ENCODE peak calls at places on chromosomes 7 and 10, in five cellular contexts. One of them, this sample, is unnamed. For H3K9me3 and H3K36me3, the result is how much of the 10 kb centered on the place peaks cover.

GRCh38 chr7:27196287-27196739 is 3.6 kb downstream of the HOXA13 start:
- DNase-seq in adipocyte: peak
- DNase-seq in PC-9: peak
- DNase-seq in ovary: peak
- DNase-seq in WERI-Rb-1: peak
- DNase-seq in this sample: peak

GRCh38 chr10:65602182-65602865 is 1323.5 kb upstream of the LRRTM3 start:
- DNase-seq in adipocyte: no peak
- DNase-seq in PC-9: no peak
- DNase-seq in ovary: no peak
- DNase-seq in WERI-Rb-1: no peak
- DNase-seq in this sample: no peak

GRCh38 chr7:158759245-158759614 is 54.6 kb upstream of the NCAPG2 start:
- DNase-seq in adipocyte: no peak
- DNase-seq in PC-9: no peak
- DNase-seq in ovary: no peak
- DNase-seq in WERI-Rb-1: no peak
- DNase-seq in this sample: no peak

GRCh38 chr10:103852189-103852711 is 3.1 kb downstream of the SH3PXD2A start:
- DNase-seq in adipocyte: no peak
- DNase-seq in PC-9: no peak
- DNase-seq in ovary: peak
- DNase-seq in WERI-Rb-1: no peak
- DNase-seq in this sample: peak

GRCh38 chr7:41201021-41201420 is 501.9 kb downstream of the INHBA start:
- DNase-seq in adipocyte: no peak
- DNase-seq in PC-9: no peak
- DNase-seq in ovary: no peak
- DNase-seq in WERI-Rb-1: no peak
- DNase-seq in this sample: no peak

GRCh38 chr7:128840326-128841170 is 10.3 kb downstream of the FLNC start:
- DNase-seq in adipocyte: no peak
- DNase-seq in PC-9: no peak
- DNase-seq in ovary: no peak
- DNase-seq in WERI-Rb-1: no peak
- DNase-seq in this sample: no peak

GRCh38 chr7:15407910-15408309 is 153.9 kb downstream of the AGMO start:
- DNase-seq in adipocyte: no peak
- DNase-seq in PC-9: no peak
- DNase-seq in ovary: no peak
- DNase-seq in WERI-Rb-1: no peak
- DNase-seq in this sample: no peak

GRCh38 chr7:128235469-128235868 is 5.6 kb upstream of the LEP start:
- DNase-seq in adipocyte: no peak
- DNase-seq in PC-9: no peak
- DNase-seq in ovary: no peak
- DNase-seq in WERI-Rb-1: no peak
- DNase-seq in this sample: no peak

GRCh38 chr7:47147213-47147631 is 434.7 kb downstream of the TNS3 start:
- DNase-seq in adipocyte: no peak
- DNase-seq in PC-9: no peak
- DNase-seq in ovary: no peak
- DNase-seq in WERI-Rb-1: no peak
- DNase-seq in this sample: no peak

GRCh38 chr10:62763155-62763554 is 41.4 kb upstream of the ADO start:
- DNase-seq in adipocyte: no peak
- DNase-seq in PC-9: no peak
- DNase-seq in ovary: no peak
- DNase-seq in WERI-Rb-1: no peak
- DNase-seq in this sample: no peak

GRCh38 chr10:54837479-54837878 is 36.4 kb upstream of the PCDH15 start:
- DNase-seq in adipocyte: no peak
- DNase-seq in PC-9: no peak
- DNase-seq in ovary: no peak
- DNase-seq in WERI-Rb-1: no peak
- DNase-seq in this sample: no peak

GRCh38 chr7:81802251-81802650 is 32.4 kb upstream of the HGF start:
- DNase-seq in adipocyte: no peak
- DNase-seq in PC-9: no peak
- DNase-seq in ovary: no peak
- DNase-seq in WERI-Rb-1: no peak
- DNase-seq in this sample: no peak

GRCh38 chr7:3240826-3241430 is 60.1 kb upstream of the SDK1 start:
- DNase-seq in adipocyte: no peak
- DNase-seq in PC-9: no peak
- DNase-seq in ovary: no peak
- DNase-seq in WERI-Rb-1: no peak
- DNase-seq in this sample: no peak

GRCh38 chr10:63437334-63437949 is 28.3 kb downstream of the JMJD1C start:
- DNase-seq in adipocyte: no peak
- DNase-seq in PC-9: no peak
- DNase-seq in ovary: no peak
- DNase-seq in WERI-Rb-1: no peak
- DNase-seq in this sample: no peak

GRCh38 chr10:115073796-115074195 is 19.4 kb upstream of the ATRNL1 start:
- DNase-seq in adipocyte: no peak
- DNase-seq in PC-9: no peak
- DNase-seq in ovary: no peak
- DNase-seq in WERI-Rb-1: no peak
- DNase-seq in this sample: no peak

GRCh38 chr7:141562036-141562435 is 10.8 kb downstream of the AGK start:
- DNase-seq in adipocyte: no peak
- DNase-seq in PC-9: no peak
- DNase-seq in ovary: no peak
- DNase-seq in WERI-Rb-1: no peak
- DNase-seq in this sample: no peak

GRCh38 chr10:22271786-22272185 is 44.4 kb upstream of the COMMD3 start:
- DNase-seq in adipocyte: no peak
- DNase-seq in PC-9: no peak
- DNase-seq in ovary: no peak
- DNase-seq in WERI-Rb-1: no peak
- DNase-seq in this sample: no peak

GRCh38 chr7:81162771-81163525 is 244.1 kb upstream of the SEMA3C start:
- DNase-seq in adipocyte: no peak
- DNase-seq in PC-9: no peak
- DNase-seq in ovary: no peak
- DNase-seq in WERI-Rb-1: no peak
- DNase-seq in this sample: peak

GRCh38 chr7:151251328-151251925 is 2.9 kb upstream of the SMARCD3 start:
- DNase-seq in adipocyte: no peak
- DNase-seq in PC-9: peak
- DNase-seq in ovary: peak
- DNase-seq in WERI-Rb-1: peak
- DNase-seq in this sample: peak

GRCh38 chr10:91745086-91745831 is 53.0 kb upstream of the TNKS2 start:
- DNase-seq in adipocyte: no peak
- DNase-seq in PC-9: peak
- DNase-seq in ovary: no peak
- DNase-seq in WERI-Rb-1: peak
- DNase-seq in this sample: no peak

GRCh38 chr10:91162050-91162494 is 58.4 kb upstream of the PCGF5 start:
- DNase-seq in adipocyte: peak
- DNase-seq in PC-9: peak
- DNase-seq in ovary: no peak
- DNase-seq in WERI-Rb-1: no peak
- DNase-seq in this sample: peak

GRCh38 chr10:44893604-44894468 is 17.3 kb upstream of the TMEM72 start:
- DNase-seq in adipocyte: no peak
- DNase-seq in PC-9: no peak
- DNase-seq in ovary: no peak
- DNase-seq in WERI-Rb-1: no peak
- DNase-seq in this sample: no peak

GRCh38 chr10:44894691-44895090 is 16.4 kb upstream of the TMEM72 start:
- DNase-seq in adipocyte: no peak
- DNase-seq in PC-9: no peak
- DNase-seq in ovary: no peak
- DNase-seq in WERI-Rb-1: no peak
- DNase-seq in this sample: no peak

GRCh38 chr10:44897049-44897448 is 14.1 kb upstream of the TMEM72 start:
- DNase-seq in adipocyte: no peak
- DNase-seq in PC-9: no peak
- DNase-seq in ovary: no peak
- DNase-seq in WERI-Rb-1: no peak
- DNase-seq in this sample: no peak

GRCh38 chr10:44898665-44899064 is 12.5 kb upstream of the TMEM72 start:
- DNase-seq in adipocyte: no peak
- DNase-seq in PC-9: no peak
- DNase-seq in ovary: no peak
- DNase-seq in WERI-Rb-1: no peak
- DNase-seq in this sample: no peak

DNA sequence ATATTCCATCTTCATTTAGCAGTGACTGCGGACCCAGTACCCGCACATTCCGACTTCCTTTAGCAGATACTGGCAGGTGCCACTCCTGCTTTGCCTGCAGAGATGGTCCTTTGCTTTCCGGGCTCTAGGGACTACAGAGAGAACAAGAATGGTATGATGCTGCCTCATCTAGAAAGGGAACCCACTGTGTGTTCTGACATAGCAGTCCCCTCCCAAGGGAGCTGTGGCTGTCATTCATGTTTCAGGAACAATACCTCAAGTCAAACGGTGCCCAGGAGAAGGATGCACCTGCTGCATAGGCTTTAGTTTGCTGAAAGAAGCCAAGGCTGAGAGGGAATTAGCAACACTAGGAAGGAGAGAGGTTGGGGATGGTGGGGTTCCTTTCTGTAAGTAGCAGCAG is 15.9 kb upstream of the TMEM72 start:
- DNase-seq in adipocyte: no peak
- DNase-seq in PC-9: no peak
- DNase-seq in ovary: no peak
- DNase-seq in WERI-Rb-1: peak
- DNase-seq in this sample: no peak
- H3K4me3 ChIP-seq in adipocyte: no peak
- H3K4me3 ChIP-seq in PC-9: no peak
- H3K4me3 ChIP-seq in ovary: no peak
- H3K4me3 ChIP-seq in WERI-Rb-1: no peak
- H3K4me3 ChIP-seq in this sample: no peak

GRCh38 chr7:157547611-157548010 is 210.8 kb downstream of the DNAJB6 start:
- DNase-seq in adipocyte: no peak
- DNase-seq in PC-9: no peak
- DNase-seq in ovary: peak
- DNase-seq in WERI-Rb-1: peak
- DNase-seq in this sample: no peak
- H3K9me3 ChIP-seq in adipocyte: under half
- H3K9me3 ChIP-seq in PC-9: under half
- H3K9me3 ChIP-seq in ovary: under half
- H3K9me3 ChIP-seq in WERI-Rb-1: under half
- H3K9me3 ChIP-seq in this sample: under half

GRCh38 chr10:79427965-79428364 is 17.5 kb downstream of the ZCCHC24 start:
- DNase-seq in adipocyte: no peak
- DNase-seq in PC-9: no peak
- DNase-seq in ovary: no peak
- DNase-seq in WERI-Rb-1: no peak
- DNase-seq in this sample: no peak
- H3K36me3 ChIP-seq in adipocyte: half or more
- H3K36me3 ChIP-seq in PC-9: under half
- H3K36me3 ChIP-seq in ovary: under half
- H3K36me3 ChIP-seq in WERI-Rb-1: under half
- H3K36me3 ChIP-seq in this sample: under half

DNA sequence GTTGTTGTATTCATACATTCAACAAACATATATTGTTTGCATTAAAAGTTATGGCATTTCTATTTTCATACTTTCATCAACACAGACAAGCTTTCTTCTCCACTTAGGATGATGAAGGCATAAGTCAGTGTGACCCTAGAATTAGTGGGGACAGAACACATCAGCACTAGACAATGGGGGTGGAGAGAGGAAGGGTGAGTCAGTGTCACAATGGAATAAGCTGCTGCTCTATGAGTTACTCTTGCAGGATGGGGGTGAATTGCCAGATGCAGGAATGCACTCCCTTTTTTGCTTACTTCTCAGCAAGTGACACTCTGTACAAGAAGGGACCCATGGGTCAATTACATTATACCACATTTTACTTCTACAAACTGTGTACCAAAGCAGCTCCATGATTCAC is 74.0 kb downstream of the DGKI start:
- DNase-seq in adipocyte: peak
- DNase-seq in PC-9: no peak
- DNase-seq in ovary: no peak
- DNase-seq in WERI-Rb-1: no peak
- DNase-seq in this sample: peak
- H3K4me3 ChIP-seq in adipocyte: peak
- H3K4me3 ChIP-seq in PC-9: no peak
- H3K4me3 ChIP-seq in ovary: no peak
- H3K4me3 ChIP-seq in WERI-Rb-1: no peak
- H3K4me3 ChIP-seq in this sample: no peak

DNA sequence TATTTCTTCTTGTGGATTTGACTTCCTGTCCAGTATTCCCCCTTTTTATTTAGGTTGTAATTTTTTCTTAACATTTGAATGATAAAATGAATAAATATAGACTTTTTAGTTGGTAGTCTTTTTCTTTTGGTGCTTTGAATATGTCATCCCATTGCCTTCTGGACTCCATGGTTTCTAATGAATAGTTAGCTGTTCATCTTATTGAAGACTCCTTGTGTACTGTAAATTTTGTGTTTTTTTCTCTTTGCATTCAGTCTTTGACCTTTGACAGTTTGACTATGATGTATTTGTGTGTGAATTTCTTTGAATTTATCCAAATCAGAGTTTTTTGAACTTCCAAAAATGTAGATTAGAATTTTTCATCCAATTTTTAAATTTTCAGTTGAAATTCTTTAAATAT is 554.3 kb downstream of the NRG3 start:
- DNase-seq in adipocyte: no peak
- DNase-seq in PC-9: no peak
- DNase-seq in ovary: no peak
- DNase-seq in WERI-Rb-1: no peak
- DNase-seq in this sample: no peak
- H3K9me3 ChIP-seq in adipocyte: under half
- H3K9me3 ChIP-seq in PC-9: under half
- H3K9me3 ChIP-seq in ovary: under half
- H3K9me3 ChIP-seq in WERI-Rb-1: under half
- H3K9me3 ChIP-seq in this sample: under half

GRCh38 chr10:1126461-1126860 is 70.3 kb downstream of the WDR37 start:
- DNase-seq in adipocyte: no peak
- DNase-seq in PC-9: no peak
- DNase-seq in ovary: no peak
- DNase-seq in WERI-Rb-1: no peak
- DNase-seq in this sample: no peak
- H3K36me3 ChIP-seq in adipocyte: half or more
- H3K36me3 ChIP-seq in PC-9: under half
- H3K36me3 ChIP-seq in ovary: under half
- H3K36me3 ChIP-seq in WERI-Rb-1: under half
- H3K36me3 ChIP-seq in this sample: under half